ENCODE peak calls at places on chromosomes 7 and 10, in eight cellular contexts. G is NCI-H526; F is A549; O is SJSA1; U is T-helper 9 cell; E is T-helper 2 cell; I is stimulated activated CD4-positive, alpha-beta T cell treated with anti-CD3 and anti-CD28 coated beads, TNF-alpha, amount 100 ng/mL, for 1 hour; X is cardiac muscle cell. P is an unnamed sample.

GRCh38 chr7:79787623-79788022 is 334.2 kb upstream of the MAGI2 start:
- DNase-seq in G (no peak), F (no peak), O (no peak), U (no peak), E (no peak), I (no peak), X (peak), P (no peak)

GRCh38 chr7:115812796-115813195 is 217.8 kb downstream of the TFEC start:
- DNase-seq in G (peak), F (no peak), O (no peak), U (no peak), E (no peak), I (no peak), X (no peak), P (no peak)

GRCh38 chr10:113639966-113640365 is 23.9 kb downstream of the NRAP start:
- DNase-seq in G (no peak), F (no peak), O (no peak), U (no peak), E (no peak), I (no peak), X (no peak), P (no peak)

GRCh38 chr7:47988496-47989386 is 9.3 kb upstream of the HUS1 start:
- DNase-seq in G (no peak), F (peak), O (no peak), U (no peak), E (peak), I (no peak), X (no peak), P (no peak)

GRCh38 chr7:37420931-37421330 is 27.7 kb downstream of the ELMO1 start:
- DNase-seq in G (no peak), F (no peak), O (no peak), U (no peak), E (no peak), I (no peak), X (peak), P (peak)

GRCh38 chr7:80273327-80273726 is 138.7 kb downstream of the GNAI1 start:
- DNase-seq in G (peak), F (no peak), O (no peak), U (no peak), E (no peak), I (no peak), X (peak), P (no peak)

GRCh38 chr7:155696747-155697146 is 52.3 kb downstream of the RBM33 start:
- DNase-seq in G (no peak), F (no peak), O (no peak), U (no peak), E (no peak), I (no peak), X (no peak), P (no peak)

GRCh38 chr7:154451480-154452457 is 399.6 kb downstream of the DPP6 start:
- DNase-seq in G (no peak), F (no peak), O (no peak), U (no peak), E (no peak), I (no peak), X (no peak), P (peak)

GRCh38 chr10:67861750-67862460 is 22.6 kb upstream of the SIRT1 start:
- DNase-seq in G (peak), F (no peak), O (no peak), U (no peak), E (no peak), I (no peak), X (no peak), P (no peak)